ENCODE peak calls at places on chromosomes 2 and 18, in five cellular contexts. R is heart right ventricle, Z is GM23248, O is endodermal cell, D is thoracic aorta. S is an unnamed sample.

GRCh38 chr2:226659416-226659815 is 140.2 kb downstream of the IRS1 start:
- DNase-seq in O (no peak), R (no peak), D (no peak), Z (no peak), S (no peak)

GRCh38 chr2:98403878-98404277 is 40.8 kb upstream of the INPP4A start:
- DNase-seq in O (no peak), Z (no peak), R (no peak), D (no peak), S (no peak)

GRCh38 chr2:235088608-235089020 is 136.8 kb downstream of the SH3BP4 start:
- DNase-seq in R (no peak), D (no peak), Z (peak; percentile 12), O (no peak), S (no peak)

GRCh38 chr18:22043837-22044236 is 125.6 kb upstream of the GATA6 start:
- DNase-seq in O (peak; percentile 52), D (no peak), R (no peak), Z (no peak), S (no peak)

GRCh38 chr18:32669549-32670165 is 103.2 kb downstream of the KLHL14 start:
- DNase-seq in O (peak; percentile 78), D (no peak), R (no peak), Z (no peak), S (no peak)

GRCh38 chr18:70671889-70672551 is 383.2 kb downstream of the SOCS6 start:
- DNase-seq in R (no peak), D (no peak), Z (no peak), O (no peak), S (no peak)

GRCh38 chr2:68236080-68236734 is 16.1 kb downstream of the PPP3R1 start:
- DNase-seq in Z (no peak), D (no peak), O (no peak), R (no peak), S (no peak)

GRCh38 chr2:131588152-131588873 is 60.6 kb downstream of the CCDC74A start:
- DNase-seq in D (no peak), O (no peak), R (no peak), Z (no peak), S (no peak)

GRCh38 chr2:98460573-98461560 is 16.2 kb downstream of the INPP4A start:
- DNase-seq in O (peak; percentile 41), R (peak; percentile 45), D (no peak), Z (no peak), S (peak; percentile 63)

GRCh38 chr2:1881502-1881901 is 137.2 kb upstream of the PXDN start:
- DNase-seq in D (no peak), O (peak; percentile 35), R (no peak), Z (no peak), S (no peak)

GRCh38 chr2:32485399-32485798 is 128.6 kb downstream of the BIRC6 start:
- DNase-seq in Z (peak; percentile 63), R (no peak), D (no peak), O (no peak), S (no peak)

GRCh38 chr18:43751203-43751602 is 473.9 kb upstream of the SYT4 start:
- DNase-seq in O (no peak), D (no peak), Z (no peak), R (no peak), S (no peak)

GRCh38 chr2:68045337-68045736 is 17.5 kb downstream of the C1D start:
- DNase-seq in O (no peak), D (no peak), R (no peak), Z (no peak), S (no peak)

GRCh38 chr18:9894454-9895068 is 8.8 kb downstream of the TXNDC2 start:
- DNase-seq in O (no peak), R (no peak), Z (no peak), D (no peak), S (no peak)

GRCh38 chr2:234292205-234292954 is 204.5 kb downstream of the ARL4C start:
- DNase-seq in R (no peak), O (no peak), Z (no peak), D (no peak), S (no peak)

GRCh38 chr2:231260442-231260841 is 62.0 kb downstream of the ARMC9 start:
- DNase-seq in D (no peak), Z (peak; percentile 26), R (no peak), O (no peak), S (no peak)

GRCh38 chr2:231602874-231603467 is 10.3 kb downstream of the TEX44 start:
- DNase-seq in D (no peak), R (no peak), Z (no peak), O (peak; percentile 59), S (no peak)

GRCh38 chr2:149538138-149538833 is 49.3 kb downstream of the MMADHC start:
- DNase-seq in D (no peak), Z (no peak), R (no peak), O (no peak), S (no peak)

GRCh38 chr2:235458839-235459273 is 35.0 kb upstream of the AGAP1 start:
- DNase-seq in Z (peak; percentile 59), R (peak; percentile 33), D (no peak), O (no peak), S (no peak)

GRCh38 chr2:199261221-199261620 is 196.5 kb downstream of the SATB2 start:
- DNase-seq in R (no peak), D (no peak), O (no peak), Z (peak; percentile 71), S (no peak)

GRCh38 chr18:48897531-48897930 is 53.2 kb downstream of the SMAD7 start:
- DNase-seq in D (no peak), R (no peak), Z (peak; percentile 51), O (no peak), S (no peak)

GRCh38 chr18:48392266-48392665 is 16.9 kb downstream of the ZBTB7C start:
- DNase-seq in O (no peak), Z (no peak), D (no peak), R (no peak), S (no peak)

GRCh38 chr2:174681983-174682577 is 82.2 kb downstream of the CHRNA1 start:
- DNase-seq in O (peak; percentile 77), Z (peak; percentile 76), D (no peak), R (peak; percentile 65), S (peak; percentile 46)

GRCh38 chr2:88950010-88950409 is 258.5 kb downstream of the RPIA start:
- DNase-seq in D (no peak), R (no peak), Z (peak; percentile 9), O (no peak), S (no peak)

GRCh38 chr2:39492701-39493100 is 55.6 kb upstream of the MAP4K3 start:
- DNase-seq in D (no peak), R (no peak), Z (no peak), O (no peak), S (no peak)

GRCh38 chr2:39497077-39497867 is 60.2 kb upstream of the MAP4K3 start:
- DNase-seq in D (no peak), O (no peak), R (no peak), Z (peak; percentile 28), S (no peak)

GRCh38 chr2:39492095-39492590 is 55.1 kb upstream of the MAP4K3 start:
- DNase-seq in R (no peak), O (no peak), Z (peak; percentile 95), D (no peak), S (no peak)

GRCh38 chr2:39491653-39492052 is 54.6 kb upstream of the MAP4K3 start:
- DNase-seq in O (no peak), Z (no peak), D (no peak), R (no peak), S (no peak)

DNA sequence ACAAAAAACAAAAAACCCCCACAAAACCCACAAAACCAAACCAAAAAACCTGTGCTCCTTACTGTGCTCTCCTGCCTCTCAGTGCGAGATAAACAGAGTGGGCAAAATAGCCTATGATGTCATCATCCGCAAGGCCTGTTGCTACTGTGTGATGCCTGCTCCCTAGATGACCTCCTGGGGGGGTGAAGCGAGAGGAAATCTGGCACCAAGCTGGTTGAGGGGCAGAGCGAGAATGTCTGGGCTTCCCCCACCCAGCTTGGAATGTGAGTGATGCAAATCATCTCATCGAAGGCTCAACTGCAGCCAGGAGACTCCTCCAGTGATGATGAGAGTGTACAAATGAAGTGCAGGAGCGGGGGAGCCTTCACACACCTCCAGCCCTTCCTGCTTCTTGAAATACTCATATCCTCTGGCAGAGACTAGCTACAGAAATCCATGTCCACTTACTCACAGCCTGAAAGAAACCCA is 57.7 kb upstream of the MAP4K3 start:
- DNase-seq in R (no peak), O (peak; percentile 61), Z (peak; percentile 97), D (no peak), S (no peak)
- H3K4me3 ChIP-seq in R (no peak overlapping the region), O (no peak overlapping the region), Z (no peak overlapping the region), D (no peak overlapping the region), S (no peak overlapping the region)

GRCh38 chr2:195891081-195891480 is 177.6 kb downstream of the DNAH7 start:
- DNase-seq in D (no peak), O (no peak), Z (no peak), R (no peak), S (no peak)
- H3K4me1 ChIP-seq in D (no peaks in the 10 kb centered on the region), O (no peaks in the 10 kb centered on the region), Z (no peaks in the 10 kb centered on the region), R (no peaks in the 10 kb centered on the region), S (no peaks in the 10 kb centered on the region)

GRCh38 chr2:232888839-232889529 is 18.9 kb downstream of the SNORC start:
- DNase-seq in R (no peak), O (peak; percentile 34), Z (no peak), D (no peak), S (peak; percentile 22)

GRCh38 chr2:232889876-232890401 is 19.9 kb downstream of the SNORC start:
- DNase-seq in O (peak; percentile 33), R (no peak), Z (no peak), D (no peak), S (peak; percentile 35)

GRCh38 chr2:232890896-232891601 is 21.0 kb downstream of the SNORC start:
- DNase-seq in D (no peak), R (no peak), O (peak; percentile 93), Z (peak; percentile 39), S (peak; percentile 79)

GRCh38 chr2:232891621-232892071 is 21.6 kb downstream of the SNORC start:
- DNase-seq in O (peak; percentile 41), D (no peak), R (no peak), Z (peak; percentile 92), S (peak; percentile 25)

GRCh38 chr2:232890536-232890895 is 20.5 kb downstream of the SNORC start:
- DNase-seq in O (no peak), D (no peak), R (no peak), Z (no peak), S (peak; percentile 55)
- H3K4me3 ChIP-seq in O (no peak overlapping the region), D (no peak overlapping the region), R (no peak overlapping the region), Z (no peak overlapping the region), S (no peak overlapping the region)

GRCh38 chr2:173032032-173032431 is 43.6 kb upstream of the MAP3K20 start:
- DNase-seq in R (no peak), Z (no peak), O (no peak), D (no peak), S (no peak)

GRCh38 chr2:173030541-173031485 is 44.8 kb upstream of the MAP3K20 start:
- DNase-seq in D (no peak), Z (no peak), O (no peak), R (no peak), S (no peak)

GRCh38 chr2:173027181-173028128 is 48.2 kb upstream of the MAP3K20 start:
- DNase-seq in D (peak; percentile 82), Z (peak; percentile 87), R (peak; percentile 35), O (peak; percentile 95), S (no peak)

GRCh38 chr2:173028671-173029070 is 47.0 kb upstream of the MAP3K20 start:
- DNase-seq in O (no peak), R (no peak), Z (no peak), D (no peak), S (no peak)

DNA sequence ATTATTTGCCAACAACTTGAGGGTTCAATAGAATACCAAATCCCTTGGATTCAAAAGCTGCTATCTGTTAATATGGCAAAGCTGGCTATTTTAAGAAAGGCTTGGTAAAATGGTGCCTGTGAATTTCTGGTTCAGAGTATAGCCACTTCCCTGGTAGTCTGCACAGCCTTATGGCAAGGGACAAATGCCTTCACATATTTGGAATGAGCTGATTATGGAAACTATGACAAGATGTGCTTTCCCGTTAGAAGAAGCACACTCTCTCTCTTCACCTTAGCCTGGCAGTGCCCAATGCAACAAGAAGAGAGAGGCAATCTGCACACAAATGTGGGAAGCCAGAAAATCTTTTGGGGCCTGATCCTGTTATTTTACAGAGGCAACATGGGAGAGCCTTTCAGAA is 47.5 kb upstream of the MAP3K20 start:
- DNase-seq in Z (peak; percentile 10), R (no peak), D (no peak), O (no peak), S (no peak)
- H3K4me1 ChIP-seq in Z (peaks cover 5% of the 10 kb centered on the region), R (peaks cover 11% of the 10 kb centered on the region), D (peaks cover 6% of the 10 kb centered on the region), O (no peaks in the 10 kb centered on the region), S (peaks cover 9% of the 10 kb centered on the region)

S was measured in left lung.